ENCODE peak calls at places on chromosomes 4 and X, in nine cellular contexts. H, B, C, S, A, Z, Y, N and O are unnamed samples.

GRCh38 chr4:126386512-126386911 is 1071.8 kb downstream of the FAT4 start:
- DNase-seq in H (no peak), B (no peak), C (no peak), S (no peak), A (peak; percentile 35), Z (no peak), Y (no peak), N (no peak), O (peak; percentile 49)

GRCh38 chrX:1246816-1247215 is 21.8 kb upstream of the CSF2RA start:
- DNase-seq in H (peak; percentile 57), B (no peak), C (peak; percentile 25), S (peak; percentile 76), A (no peak), Z (peak; percentile 67), Y (peak; percentile 93), N (no peak), O (peak; percentile 83)

GRCh38 chr4:186948361-186949291 is 225.0 kb upstream of the FAT1 start:
- DNase-seq in H (no peak), B (peak; percentile 70), C (peak; percentile 45), S (peak; percentile 37), A (peak; percentile 75), Z (peak; percentile 35), Y (no peak), N (peak; percentile 53), O (peak; percentile 68)

GRCh38 chr4:48228887-48229462 is 40.7 kb downstream of the TEC start:
- DNase-seq in H (no peak), B (no peak), C (no peak), S (no peak), A (no peak), Z (no peak), Y (no peak), N (no peak), O (no peak)

GRCh38 chrX:16786791-16787735 is 797 bp downstream of the TXLNG start:
- DNase-seq in H (no peak), B (peak; percentile 56), C (no peak), S (peak; percentile 30), A (no peak), Z (peak; percentile 58), Y (peak; percentile 88), N (peak; percentile 11), O (peak; percentile 24)

GRCh38 chr4:156571146-156571545 is 400.5 kb downstream of the PDGFC start:
- DNase-seq in H (no peak), B (no peak), C (no peak), S (peak; percentile 4), A (no peak), Z (peak; percentile 13), Y (no peak), N (no peak), O (no peak)

GRCh38 chr4:164056426-164057142 is 562.1 kb downstream of the TMA16 start:
- DNase-seq in H (no peak), B (no peak), C (no peak), S (no peak), A (peak; percentile 58), Z (no peak), Y (no peak), N (no peak), O (no peak)

GRCh38 chrX:131083510-131084142 is 25.5 kb downstream of the ARHGAP36 start:
- DNase-seq in H (no peak), B (no peak), C (no peak), S (no peak), A (no peak), Z (no peak), Y (no peak), N (no peak), O (no peak)

GRCh38 chr4:184216436-184217004 is 1.2 kb downstream of the ENPP6 start:
- DNase-seq in H (no peak), B (no peak), C (no peak), S (no peak), A (no peak), Z (no peak), Y (no peak), N (no peak), O (no peak)

GRCh38 chrX:129769467-129770154 is 10.1 kb upstream of the SASH3 start:
- DNase-seq in H (peak; percentile 73), B (no peak), C (no peak), S (no peak), A (no peak), Z (no peak), Y (no peak), N (no peak), O (no peak)

GRCh38 chr4:125316391-125316780 is 1.6 kb downstream of the FAT4 start:
- DNase-seq in H (no peak), B (peak; percentile 40), C (peak; percentile 28), S (peak; percentile 34), A (no peak), Z (peak; percentile 57), Y (peak; percentile 88), N (peak; percentile 39), O (no peak)

GRCh38 chr4:96677499-96677898 is 837.6 kb downstream of the PDHA2 start:
- DNase-seq in H (no peak), B (no peak), C (no peak), S (no peak), A (peak; percentile 51), Z (no peak), Y (no peak), N (no peak), O (no peak)

GRCh38 chr4:179145746-179146530 is 1703.7 kb upstream of the AGA start:
- DNase-seq in H (no peak), B (no peak), C (no peak), S (no peak), A (peak; percentile 87), Z (no peak), Y (no peak), N (no peak), O (no peak)

GRCh38 chr4:122739174-122739573 is 6.7 kb downstream of the BBS12 start:
- DNase-seq in H (no peak), B (no peak), C (peak; percentile 94), S (no peak), A (peak; percentile 75), Z (no peak), Y (no peak), N (no peak), O (peak; percentile 69)

GRCh38 chrX:50905334-50905733 is 5.2 kb upstream of the BMP15 start:
- DNase-seq in H (no peak), B (no peak), C (no peak), S (no peak), A (no peak), Z (no peak), Y (no peak), N (no peak), O (peak; percentile 38)

GRCh38 chrX:120791013-120791643 is 84.5 kb downstream of the CT47B1 start:
- DNase-seq in H (no peak), B (peak; percentile 69), C (peak; percentile 87), S (no peak), A (peak; percentile 73), Z (peak; percentile 31), Y (peak; percentile 82), N (peak; percentile 10), O (peak; percentile 18)

GRCh38 chrX:25721564-25721963 is 416.6 kb upstream of the MAGEB18 start:
- DNase-seq in H (no peak), B (no peak), C (peak; percentile 0), S (peak; percentile 42), A (no peak), Z (peak; percentile 11), Y (no peak), N (no peak), O (no peak)

GRCh38 chr4:110926841-110927400 is 304.0 kb upstream of the PITX2 start:
- DNase-seq in H (no peak), B (no peak), C (no peak), S (no peak), A (no peak), Z (no peak), Y (no peak), N (no peak), O (no peak)

DNA sequence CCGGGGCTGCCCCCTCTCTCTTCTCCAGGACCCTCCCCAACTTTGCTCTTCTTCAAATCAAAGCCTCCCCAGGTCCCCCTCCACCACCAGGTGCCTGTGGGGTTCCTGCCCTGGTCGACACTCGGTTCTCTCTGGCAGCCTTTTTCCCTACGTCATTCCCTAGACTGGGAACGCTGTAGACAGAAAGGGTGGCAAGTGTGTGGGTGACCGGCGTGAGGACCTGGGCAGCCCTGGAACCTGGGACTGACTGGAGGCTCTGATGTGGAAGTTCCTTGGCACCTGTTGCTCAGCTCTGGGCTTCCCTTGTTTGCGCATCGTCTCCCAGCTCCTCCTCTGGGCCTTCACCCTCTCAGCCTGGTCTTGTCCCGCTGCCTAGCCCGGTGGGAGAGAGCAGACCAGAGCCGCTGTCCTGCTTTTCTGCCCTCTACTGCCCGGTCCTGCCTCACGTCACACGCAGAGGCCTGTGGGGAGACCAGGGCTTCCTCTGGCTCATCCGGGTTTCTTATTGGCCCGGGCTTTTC is 1.3 kb downstream of the TACC3 start:
- DNase-seq in H (no peak), B (no peak), C (no peak), S (no peak), A (no peak), Z (no peak), Y (no peak), N (no peak), O (no peak)
- H3K4me3 ChIP-seq in H (peak overlapping the region; percentile 94), B (no peak overlapping the region), C (peak overlapping the region; percentile 55), S (peak overlapping the region; percentile 68), A (peak overlapping the region; percentile 71), Z (no peak overlapping the region), Y (no peak overlapping the region), N (peak overlapping the region; percentile 89), O (peak overlapping the region; percentile 70)

DNA sequence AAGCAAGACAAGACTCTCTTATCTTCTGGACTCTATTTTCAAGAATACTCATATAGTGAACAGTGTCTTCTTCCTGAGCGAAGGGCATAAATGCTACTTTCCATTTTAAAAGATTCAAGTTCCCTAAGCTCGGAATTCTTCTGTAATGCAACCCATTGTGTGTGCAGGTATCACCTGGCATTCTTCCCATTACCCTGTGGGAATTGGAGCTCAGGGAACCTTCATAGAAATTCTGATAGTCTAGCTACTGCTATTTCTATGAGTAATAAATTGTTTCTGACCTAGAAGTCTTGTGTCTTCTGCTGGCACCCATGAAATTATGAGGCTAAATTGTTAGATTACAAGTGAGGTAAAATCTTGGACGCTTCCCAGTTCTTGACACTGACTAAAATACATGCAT is 324.1 kb upstream of the DIPK2B start:
- DNase-seq in H (no peak), B (no peak), C (no peak), S (no peak), A (peak; percentile 14), Z (no peak), Y (no peak), N (no peak), O (no peak)
- H3K4me3 ChIP-seq in H (no peak overlapping the region), B (no peak overlapping the region), C (no peak overlapping the region), S (no peak overlapping the region), A (no peak overlapping the region), Z (no peak overlapping the region), Y (no peak overlapping the region), N (no peak overlapping the region), O (no peak overlapping the region)

DNA sequence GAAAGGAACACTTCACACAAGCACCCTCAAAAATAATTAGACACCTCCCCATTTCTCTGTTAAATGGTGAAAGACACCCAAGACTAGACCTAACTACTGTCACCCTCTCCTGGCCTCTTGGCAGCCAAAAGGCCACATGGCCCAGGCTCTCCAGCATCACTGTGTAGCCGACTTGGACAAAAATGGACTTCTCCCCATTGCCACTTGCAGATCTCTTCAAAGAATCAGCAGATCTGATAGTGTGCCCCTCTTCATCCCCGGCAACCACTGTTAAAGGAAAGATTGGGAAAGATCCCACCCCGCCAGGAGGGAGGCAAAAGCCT is 2.0 kb downstream of the MID1IP1 start:
- DNase-seq in H (no peak), B (no peak), C (no peak), S (no peak), A (no peak), Z (no peak), Y (no peak), N (no peak), O (no peak)
- H3K4me3 ChIP-seq in H (peak overlapping the region; percentile 70), B (peak overlapping the region; percentile 48), C (peak overlapping the region; percentile 76), S (peak overlapping the region; percentile 69), A (peak overlapping the region; percentile 75), Z (peak overlapping the region; percentile 9), Y (no peak overlapping the region), N (peak overlapping the region; percentile 82), O (peak overlapping the region; percentile 80)

GRCh38 chr4:55554453-55555030 is 7.8 kb upstream of the CLOCK start:
- DNase-seq in H (no peak), B (no peak), C (peak; percentile 69), S (peak; percentile 14), A (no peak), Z (peak; percentile 40), Y (no peak), N (no peak), O (no peak)
- H3K4me3 ChIP-seq in H (no peak overlapping the region), B (no peak overlapping the region), C (no peak overlapping the region), S (no peak overlapping the region), A (no peak overlapping the region), Z (no peak overlapping the region), Y (no peak overlapping the region), N (no peak overlapping the region), O (no peak overlapping the region)